ENCODE peak calls at places on chromosomes 12 and 14, in six cellular contexts. Y, B, J, E, Q and R are unnamed samples.

GRCh38 chr14:104700224-104700623 is 10.8 kb downstream of the INF2 start:
- DNase-seq in E (no peak), Q (no peak), B (no peak), J (no peak), Y (no peak), R (no peak)

GRCh38 chr12:15918066-15918465 is 6.9 kb downstream of the DERA start:
- DNase-seq in J (no peak), E (no peak), Y (no peak), B (no peak), Q (no peak), R (no peak)

GRCh38 chr14:100866666-100867630 is 36.6 kb downstream of the RTL1 start:
- DNase-seq in B (no peak), Y (no peak), J (no peak), Q (no peak), E (no peak), R (no peak)

GRCh38 chr12:105084251-105085250 is at the start of gene ALDH1L2:
- DNase-seq in J (peak), B (peak), Y (peak), E (peak), Q (peak), R (peak)

GRCh38 chr12:6039894-6040601 is 84.4 kb downstream of the VWF start:
- DNase-seq in Q (peak), E (peak), B (peak), J (peak), Y (no peak), R (peak)

GRCh38 chr14:57933363-57933762 is 67.5 kb upstream of the SLC35F4 start:
- DNase-seq in Y (no peak), J (no peak), Q (no peak), B (no peak), E (no peak), R (no peak)

GRCh38 chr12:53052419-53053222 is 2.8 kb downstream of the TNS2 start:
- DNase-seq in Q (peak), E (no peak), J (peak), B (peak), Y (no peak), R (no peak)

GRCh38 chr12:1594045-1594294 is 411 bp downstream of the FBXL14 start:
- DNase-seq in J (no peak), E (no peak), Q (no peak), Y (no peak), B (no peak), R (no peak)

GRCh38 chr12:53046655-53047220 is 3.1 kb upstream of the TNS2 start:
- DNase-seq in E (no peak), B (peak), J (peak), Q (peak), Y (no peak), R (peak)

GRCh38 chr12:6211421-6211869 is 11.2 kb downstream of the CD9 start:
- DNase-seq in J (peak), B (no peak), Y (no peak), E (no peak), Q (no peak), R (no peak)

GRCh38 chr14:77027538-77028383 is 747 bp downstream of the IRF2BPL start:
- DNase-seq in E (peak), B (peak), Y (no peak), J (no peak), Q (no peak), R (peak)

GRCh38 chr14:104942586-104942985 is 17.9 kb downstream of the PLD4 start:
- DNase-seq in Q (no peak), E (no peak), B (no peak), Y (no peak), J (no peak), R (no peak)

GRCh38 chr12:111754671-111755070 is 12.1 kb upstream of the ALDH2 start:
- DNase-seq in Q (no peak), E (no peak), B (no peak), J (no peak), Y (no peak), R (no peak)

GRCh38 chr12:131950182-131950913 is 606 bp downstream of the EP400 start:
- DNase-seq in Q (no peak), E (peak), B (peak), J (no peak), Y (no peak), R (no peak)

GRCh38 chr12:70876952-70877351 is 43.6 kb downstream of the PTPRR start:
- DNase-seq in Q (no peak), E (no peak), Y (no peak), B (no peak), J (no peak), R (no peak)

GRCh38 chr12:126385785-126386184 is 1320.5 kb downstream of the AACS start:
- DNase-seq in Y (no peak), E (no peak), Q (no peak), J (peak), B (no peak), R (no peak)

GRCh38 chr14:28661171-28661772 is 105.3 kb upstream of the FOXG1 start:
- DNase-seq in Y (peak), Q (no peak), B (no peak), E (no peak), J (no peak), R (no peak)

GRCh38 chr12:63302269-63302940 is 151.4 kb upstream of the AVPR1A start:
- DNase-seq in B (peak), J (no peak), Y (no peak), Q (no peak), E (no peak), R (no peak)

GRCh38 chr14:66401447-66402095 is 84.6 kb upstream of the CCDC196 start:
- DNase-seq in Q (no peak), B (peak), J (no peak), Y (no peak), E (no peak), R (no peak)

GRCh38 chr12:19692566-19692965 is 253.3 kb downstream of the AEBP2 start:
- DNase-seq in Y (no peak), Q (no peak), B (no peak), J (no peak), E (no peak), R (no peak)

GRCh38 chr12:119693511-119693910 is 25.6 kb downstream of the PRKAB1 start:
- DNase-seq in Y (no peak), E (no peak), Q (no peak), J (no peak), B (no peak), R (no peak)

GRCh38 chr14:55707365-55707804 is 127.4 kb downstream of the KTN1 start:
- DNase-seq in B (peak), E (no peak), Q (no peak), J (no peak), Y (no peak), R (no peak)

GRCh38 chr14:100661340-100661712 is 65.4 kb upstream of the DLK1 start:
- DNase-seq in E (no peak), J (no peak), B (no peak), Y (no peak), Q (no peak), R (no peak)

GRCh38 chr14:100663528-100664052 is 63.1 kb upstream of the DLK1 start:
- DNase-seq in E (no peak), B (no peak), Q (no peak), Y (no peak), J (no peak), R (no peak)

GRCh38 chr14:52219488-52220084 is 47.9 kb upstream of the PTGDR start:
- DNase-seq in Y (no peak), Q (no peak), E (no peak), J (no peak), B (no peak), R (no peak)

GRCh38 chr14:100025111-100025510 is 40.1 kb upstream of the EVL start:
- DNase-seq in B (peak), Y (no peak), Q (peak), E (peak), J (no peak), R (no peak)

GRCh38 chr12:111103583-111103982 is 183.2 kb upstream of the MYL2 start:
- DNase-seq in B (no peak), Y (no peak), Q (no peak), E (no peak), J (no peak), R (no peak)

GRCh38 chr14:61923348-61923747 is 161.1 kb downstream of the SNAPC1 start:
- DNase-seq in Q (no peak), E (no peak), Y (no peak), B (no peak), J (no peak), R (no peak)

GRCh38 chr12:130538343-130539095 is 177.6 kb downstream of the RIMBP2 start:
- DNase-seq in Q (no peak), J (no peak), Y (no peak), B (no peak), E (no peak), R (no peak)

GRCh38 chr12:101097829-101098580 is 112.0 kb downstream of the SLC5A8 start:
- DNase-seq in Q (no peak), E (no peak), J (no peak), B (no peak), Y (peak), R (no peak)

GRCh38 chr12:60803147-60803546 is 1207.3 kb downstream of the SLC16A7 start:
- DNase-seq in E (no peak), J (no peak), B (no peak), Q (no peak), Y (no peak), R (no peak)

GRCh38 chr12:32650508-32650907 is 28.6 kb upstream of the DNM1L start:
- DNase-seq in B (peak), J (no peak), Q (no peak), E (no peak), Y (no peak), R (no peak)

GRCh38 chr14:34593740-34594375 is 36.1 kb downstream of the SNX6 start:
- DNase-seq in Q (no peak), E (no peak), Y (no peak), B (no peak), J (no peak), R (no peak)

GRCh38 chr14:96079066-96079465 is 39.9 kb downstream of the C14orf132 start:
- DNase-seq in Y (no peak), J (no peak), Q (no peak), B (no peak), E (no peak), R (no peak)

GRCh38 chr14:21796912-21797311 is 123.3 kb upstream of the OR4E1 start:
- DNase-seq in J (no peak), Q (no peak), B (no peak), E (no peak), Y (no peak), R (no peak)

GRCh38 chr12:113347892-113348291 is 10.5 kb upstream of the PLBD2 start:
- DNase-seq in J (no peak), Q (no peak), B (no peak), Y (no peak), E (no peak), R (no peak)

GRCh38 chr12:104643921-104644669 is 187.3 kb downstream of the CHST11 start:
- DNase-seq in E (no peak), Y (no peak), J (no peak), B (peak), Q (no peak), R (no peak)